ENCODE peak calls at places on chromosomes 13 and 19, in six cellular contexts. Q is endothelial cell; O is posterior cingulate gyrus; K is retina; M is AG10803; Y is activated CD8-positive, alpha-beta memory T cell treated with anti-CD3 and anti-CD28 coated beads for 4 hours. B is an unnamed sample.

GRCh38 chr13:113148940-113149503 is 9.4 kb upstream of the PROZ start:
- DNase-seq in Q (no peak), O (no peak), K (no peak), M (no peak), Y (no peak), B (no peak)

GRCh38 chr13:56718791-56719190 is 421.9 kb upstream of the PRR20A start:
- DNase-seq in Q (no peak), O (no peak), K (no peak), M (no peak), Y (no peak), B (no peak)

GRCh38 chr19:38691938-38692457 is 44.5 kb downstream of the ACTN4 start:
- DNase-seq in Q (no peak), O (no peak), K (no peak), M (peak), Y (no peak), B (no peak)

GRCh38 chr13:48783181-48783630 is 129.5 kb downstream of the CYSLTR2 start:
- DNase-seq in Q (no peak), O (no peak), K (no peak), M (peak), Y (no peak), B (no peak)

GRCh38 chr19:54873990-54874389 is at the start of gene FCAR:
- DNase-seq in Q (no peak), O (no peak), K (no peak), M (no peak), Y (no peak), B (no peak)

GRCh38 chr13:112042496-112042895 is 24.5 kb upstream of the SOX1 start:
- DNase-seq in Q (no peak), O (no peak), K (no peak), M (no peak), Y (no peak), B (no peak)

GRCh38 chr13:113536461-113537110 is 46.1 kb upstream of the DCUN1D2 start:
- DNase-seq in Q (no peak), O (no peak), K (no peak), M (no peak), Y (no peak), B (no peak)

GRCh38 chr13:113589961-113590339 is 5.4 kb downstream of the TFDP1 start:
- DNase-seq in Q (no peak), O (no peak), K (no peak), M (no peak), Y (no peak), B (no peak)

GRCh38 chr13:29978211-29978610 is 127.8 kb upstream of the UBL3 start:
- DNase-seq in Q (no peak), O (no peak), K (no peak), M (peak), Y (no peak), B (no peak)

GRCh38 chr19:51783373-51783772 is 11.6 kb upstream of the FPR3 start:
- DNase-seq in Q (peak), O (no peak), K (no peak), M (peak), Y (no peak), B (no peak)

GRCh38 chr19:43575955-43576451 is 402 bp downstream of the PINLYP start:
- DNase-seq in Q (no peak), O (no peak), K (no peak), M (no peak), Y (no peak), B (no peak)

GRCh38 chr19:29535432-29535831 is 9.6 kb downstream of the VSTM2B start:
- DNase-seq in Q (no peak), O (no peak), K (peak), M (no peak), Y (no peak), B (no peak)

GRCh38 chr19:19134687-19135158 is 3.6 kb downstream of the TMEM161A start:
- DNase-seq in Q (no peak), O (no peak), K (peak), M (no peak), Y (no peak), B (no peak)

GRCh38 chr13:74203576-74203975 is 69.4 kb upstream of the KLF12 start:
- DNase-seq in Q (no peak), O (no peak), K (no peak), M (peak), Y (no peak), B (no peak)

GRCh38 chr19:19403373-19403901 is 2.0 kb upstream of the GATAD2A start:
- DNase-seq in Q (no peak), O (no peak), K (no peak), M (peak), Y (no peak), B (no peak)

GRCh38 chr19:55866521-55866920 is 30.2 kb downstream of the NLRP4 start:
- DNase-seq in Q (no peak), O (no peak), K (no peak), M (no peak), Y (no peak), B (no peak)

GRCh38 chr13:26047040-26047439 is 4.8 kb downstream of the SHISA2 start:
- DNase-seq in Q (no peak), O (no peak), K (no peak), M (no peak), Y (no peak), B (no peak)

GRCh38 chr19:23481043-23481442 is 85.8 kb upstream of the ZNF91 start:
- DNase-seq in Q (no peak), O (no peak), K (no peak), M (no peak), Y (no peak), B (no peak)

GRCh38 chr13:99256709-99257108 is 1.5 kb downstream of the GPR18 start:
- DNase-seq in Q (no peak), O (no peak), K (no peak), M (peak), Y (no peak), B (no peak)